ENCODE peak calls at places on chromosome 16, in eight cellular contexts. J is fibroblast of the aortic adventitia, M is neural crest cell, G is cardiac fibroblast, V is prostate gland, H is endothelial cell, A is nephron progenitor cell, W is HFFc6. N is an unnamed sample.

GRCh38 chr16:74601131-74601871 is 5.6 kb downstream of the GLG1 start:
- DNase-seq in J (no peak), M (no peak), G (no peak), V (no peak), H (no peak), A (no peak), W (no peak), N (no peak)

GRCh38 chr16:55842369-55843104 is 9.6 kb upstream of the CES1 start:
- DNase-seq in J (peak), M (peak), G (peak), V (peak), H (peak), A (peak), W (peak), N (peak)

GRCh38 chr16:48611329-48612137 is 1.6 kb upstream of the N4BP1 start:
- DNase-seq in J (no peak), M (no peak), G (no peak), V (no peak), H (peak), A (no peak), W (no peak), N (peak)

GRCh38 chr16:82675300-82675699 is 48.5 kb downstream of the CDH13 start:
- DNase-seq in J (no peak), M (no peak), G (no peak), V (no peak), H (no peak), A (no peak), W (peak), N (no peak)

GRCh38 chr16:59148312-59148711 is 414.2 kb upstream of the GOT2 start:
- DNase-seq in J (no peak), M (no peak), G (no peak), V (no peak), H (no peak), A (no peak), W (peak), N (no peak)

GRCh38 chr16:85635545-85636140 is 22.5 kb downstream of the GSE1 start:
- DNase-seq in J (no peak), M (no peak), G (no peak), V (no peak), H (no peak), A (no peak), W (no peak), N (peak)

GRCh38 chr16:56623637-56624036 is 1.9 kb upstream of the MT1E start:
- DNase-seq in J (no peak), M (no peak), G (no peak), V (no peak), H (no peak), A (no peak), W (no peak), N (no peak)

GRCh38 chr16:49345829-49346228 is 27.8 kb upstream of the C16orf78 start:
- DNase-seq in J (no peak), M (peak), G (no peak), V (no peak), H (peak), A (peak), W (no peak), N (peak)

GRCh38 chr16:80915079-80915450 is 91.6 kb downstream of the CMC2 start:
- DNase-seq in J (no peak), M (no peak), G (no peak), V (no peak), H (no peak), A (no peak), W (no peak), N (no peak)

GRCh38 chr16:63050391-63050790 is 1014.2 kb upstream of the CDH8 start:
- DNase-seq in J (no peak), M (no peak), G (no peak), V (no peak), H (no peak), A (no peak), W (no peak), N (no peak)

GRCh38 chr16:29943846-29944669 is 17.8 kb upstream of the TMEM219 start:
- DNase-seq in J (peak), M (no peak), G (peak), V (peak), H (no peak), A (peak), W (peak), N (peak)

GRCh38 chr16:30533748-30534367 is 800 bp downstream of the ZNF747 start:
- DNase-seq in J (no peak), M (no peak), G (no peak), V (no peak), H (no peak), A (no peak), W (no peak), N (no peak)

GRCh38 chr16:59696495-59696894 is 962.4 kb upstream of the GOT2 start:
- DNase-seq in J (no peak), M (no peak), G (no peak), V (no peak), H (no peak), A (no peak), W (no peak), N (no peak)

GRCh38 chr16:80113876-80114574 is 426.8 kb upstream of the DYNLRB2 start:
- DNase-seq in J (no peak), M (no peak), G (no peak), V (no peak), H (no peak), A (no peak), W (no peak), N (no peak)

GRCh38 chr16:84199861-84200260 is 8.9 kb downstream of the ADAD2 start:
- DNase-seq in J (no peak), M (no peak), G (no peak), V (peak), H (no peak), A (no peak), W (no peak), N (peak)

GRCh38 chr16:19375561-19376158 is 42.0 kb upstream of the TMC5 start:
- DNase-seq in J (peak), M (peak), G (peak), V (peak), H (peak), A (peak), W (peak), N (peak)

GRCh38 chr16:58510776-58511628 is 4.3 kb upstream of the SETD6 start:
- DNase-seq in J (no peak), M (no peak), G (no peak), V (no peak), H (no peak), A (no peak), W (no peak), N (no peak)

GRCh38 chr16:1990336-1991134 is 765 bp downstream of the SYNGR3 start:
- DNase-seq in J (no peak), M (no peak), G (no peak), V (no peak), H (no peak), A (peak), W (no peak), N (no peak)

GRCh38 chr16:85054948-85055502 is 27.4 kb downstream of the KIAA0513 start:
- DNase-seq in J (no peak), M (no peak), G (no peak), V (no peak), H (no peak), A (no peak), W (no peak), N (no peak)

GRCh38 chr16:8845699-8846298 is 23.0 kb downstream of the CARHSP1 start:
- DNase-seq in J (no peak), M (no peak), G (no peak), V (no peak), H (no peak), A (no peak), W (no peak), N (no peak)

GRCh38 chr16:19075511-19075910 is 8.1 kb downstream of the COQ7 start:
- DNase-seq in J (no peak), M (no peak), G (no peak), V (no peak), H (no peak), A (no peak), W (no peak), N (no peak)

GRCh38 chr16:89257757-89258465 is 40.4 kb downstream of the ZNF778 start:
- DNase-seq in J (no peak), M (no peak), G (no peak), V (no peak), H (no peak), A (no peak), W (no peak), N (no peak)

GRCh38 chr16:46822270-46822669 is 8.7 kb downstream of the C16orf87 start:
- DNase-seq in J (peak), M (no peak), G (peak), V (no peak), H (no peak), A (no peak), W (peak), N (no peak)

GRCh38 chr16:1626327-1626726 is 14.2 kb downstream of the CRAMP1 start:
- DNase-seq in J (no peak), M (no peak), G (no peak), V (no peak), H (no peak), A (no peak), W (no peak), N (no peak)

GRCh38 chr16:28168991-28169554 is 42.7 kb downstream of the XPO6 start:
- DNase-seq in J (no peak), M (no peak), G (no peak), V (no peak), H (no peak), A (no peak), W (no peak), N (no peak)

GRCh38 chr16:48720266-48720665 is 110.3 kb upstream of the N4BP1 start:
- DNase-seq in J (peak), M (peak), G (no peak), V (no peak), H (peak), A (peak), W (no peak), N (peak)

GRCh38 chr16:57039148-57039812 is 49.9 kb downstream of the NLRC5 start:
- DNase-seq in J (peak), M (no peak), G (peak), V (no peak), H (no peak), A (no peak), W (peak), N (no peak)

GRCh38 chr16:27374794-27375499 is 27.0 kb upstream of the IL21R start:
- DNase-seq in J (peak), M (peak), G (peak), V (peak), H (peak), A (peak), W (peak), N (peak)

GRCh38 chr16:73601911-73602310 is 554.0 kb upstream of the ZFHX3 start:
- DNase-seq in J (no peak), M (no peak), G (no peak), V (no peak), H (no peak), A (no peak), W (no peak), N (no peak)

GRCh38 chr16:20674684-20675487 is 22.6 kb downstream of the ACSM1 start:
- DNase-seq in J (no peak), M (no peak), G (peak), V (no peak), H (no peak), A (peak), W (no peak), N (no peak)

GRCh38 chr16:89046491-89046890 is 47.2 kb upstream of the ACSF3 start:
- DNase-seq in J (no peak), M (no peak), G (no peak), V (no peak), H (no peak), A (no peak), W (no peak), N (no peak)

GRCh38 chr16:27304102-27304501 is 9.7 kb upstream of the IL4R start:
- DNase-seq in J (no peak), M (no peak), G (no peak), V (no peak), H (no peak), A (no peak), W (no peak), N (no peak)

GRCh38 chr16:2154533-2155090 is 970 bp upstream of the TRAF7 start:
- DNase-seq in J (no peak), M (no peak), G (no peak), V (no peak), H (no peak), A (no peak), W (no peak), N (no peak)

GRCh38 chr16:68091604-68092261 is 6.6 kb downstream of the NFATC3 start:
- DNase-seq in J (peak), M (no peak), G (peak), V (peak), H (no peak), A (no peak), W (peak), N (peak)

GRCh38 chr16:49621240-49622083 is 234.4 kb downstream of the ZNF423 start:
- DNase-seq in J (no peak), M (no peak), G (no peak), V (no peak), H (no peak), A (peak), W (no peak), N (no peak)

DNA sequence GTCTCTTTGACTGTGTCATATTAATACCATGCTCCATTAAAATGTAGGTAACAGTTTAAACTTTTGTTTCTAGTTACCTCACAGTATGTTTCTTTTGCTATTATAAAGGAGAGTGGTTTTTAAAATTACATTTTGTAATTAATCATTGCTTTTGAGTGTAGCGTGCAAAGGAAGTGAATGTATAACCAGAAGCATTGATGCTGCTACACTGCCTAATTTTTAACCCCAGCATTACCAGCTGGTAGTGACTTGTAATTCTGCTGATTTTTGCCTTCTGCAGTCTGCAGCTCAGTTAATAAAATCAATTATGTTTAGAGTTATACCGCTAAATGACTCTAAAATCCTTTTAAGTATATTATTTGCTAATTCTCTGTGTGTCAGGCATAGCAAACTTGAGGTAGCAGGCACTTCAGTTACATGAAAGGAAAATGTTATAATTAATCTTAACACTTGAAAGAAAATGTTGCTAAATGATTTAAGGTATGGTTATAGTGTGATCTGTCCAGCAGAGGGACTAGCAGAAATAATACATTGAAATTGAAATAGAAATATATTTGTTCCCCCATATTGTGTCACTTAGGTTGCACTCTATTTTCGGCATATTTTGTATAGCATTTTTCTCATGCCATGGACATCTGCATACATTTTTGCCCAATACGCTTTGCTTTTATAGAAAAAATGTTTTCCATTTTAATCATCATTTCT is 388.5 kb downstream of the CNTNAP4 start:
- DNase-seq in J (no peak), M (no peak), G (no peak), V (no peak), H (no peak), A (no peak), W (no peak), N (no peak)
- TF ChIP-seq CTCF in J (peak), M (peak), G (no peak), V (no peak), H (no peak), A (no peak), W (peak), N (peak)

DNA sequence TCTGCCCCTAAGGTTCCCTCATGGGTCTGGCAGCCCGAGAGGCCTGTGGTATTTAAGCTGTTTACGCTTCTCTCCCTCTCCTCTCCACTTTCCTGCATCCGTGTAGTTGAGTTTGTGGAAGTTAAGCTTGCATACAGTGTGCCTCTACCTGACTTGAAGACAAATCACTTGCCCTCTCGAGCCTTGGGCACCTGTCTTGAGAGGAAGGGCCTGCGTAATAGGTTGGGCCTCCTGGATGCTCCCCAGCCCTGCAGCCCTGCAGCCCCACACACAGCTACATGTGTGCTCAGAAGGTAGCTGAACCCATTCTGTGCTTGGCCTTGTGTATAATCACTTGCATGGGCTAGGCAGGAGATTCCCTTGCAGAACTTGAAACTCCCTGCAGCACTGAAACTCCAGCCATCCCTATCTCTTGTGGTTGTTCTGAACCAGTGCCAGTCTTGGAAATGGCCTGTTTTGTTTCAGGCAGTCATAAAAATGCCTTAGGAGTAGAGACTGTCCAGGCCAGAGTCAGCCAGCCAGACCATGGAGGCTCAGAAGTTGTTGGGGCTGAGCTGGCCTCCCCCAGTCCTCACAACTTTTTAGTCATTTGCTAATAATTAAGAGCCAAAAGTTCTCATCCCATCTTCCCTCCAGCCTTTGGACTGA is 134.6 kb downstream of the CLEC16A start:
- DNase-seq in J (peak), M (no peak), G (peak), V (peak), H (no peak), A (no peak), W (peak), N (peak)
- TF ChIP-seq CTCF in J (no peak), M (no peak), G (no peak), V (no peak), H (no peak), A (no peak), W (no peak), N (no peak)

DNA sequence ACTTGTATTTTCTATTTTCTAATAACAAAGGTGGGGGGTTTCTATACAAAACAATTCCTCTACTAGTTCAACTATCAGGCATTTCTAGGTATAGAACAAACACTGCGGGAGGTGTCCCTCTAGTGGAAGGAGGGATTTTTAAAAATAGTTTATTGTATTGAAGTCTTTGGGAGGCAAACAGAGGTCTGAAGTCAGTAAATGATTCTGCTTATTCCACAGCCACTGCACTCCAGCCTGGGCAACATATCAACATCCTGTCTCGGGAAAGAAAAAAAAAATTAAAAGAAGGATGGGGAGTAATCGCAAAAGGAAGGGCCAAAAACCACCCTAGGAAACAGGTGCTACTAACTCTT is 648 bp upstream of the ERCC4 start:
- DNase-seq in J (peak), M (no peak), G (peak), V (peak), H (no peak), A (no peak), W (peak), N (peak)
- TF ChIP-seq CTCF in J (peak), M (no peak), G (peak), V (no peak), H (no peak), A (no peak), W (no peak), N (no peak)

GRCh38 chr16:23371368-23371767 is 69.3 kb downstream of the SCNN1B start:
- DNase-seq in J (no peak), M (no peak), G (no peak), V (no peak), H (no peak), A (no peak), W (no peak), N (no peak)
- TF ChIP-seq CTCF in J (no peak), M (no peak), G (no peak), V (no peak), H (no peak), A (no peak), W (no peak), N (no peak)

DNA sequence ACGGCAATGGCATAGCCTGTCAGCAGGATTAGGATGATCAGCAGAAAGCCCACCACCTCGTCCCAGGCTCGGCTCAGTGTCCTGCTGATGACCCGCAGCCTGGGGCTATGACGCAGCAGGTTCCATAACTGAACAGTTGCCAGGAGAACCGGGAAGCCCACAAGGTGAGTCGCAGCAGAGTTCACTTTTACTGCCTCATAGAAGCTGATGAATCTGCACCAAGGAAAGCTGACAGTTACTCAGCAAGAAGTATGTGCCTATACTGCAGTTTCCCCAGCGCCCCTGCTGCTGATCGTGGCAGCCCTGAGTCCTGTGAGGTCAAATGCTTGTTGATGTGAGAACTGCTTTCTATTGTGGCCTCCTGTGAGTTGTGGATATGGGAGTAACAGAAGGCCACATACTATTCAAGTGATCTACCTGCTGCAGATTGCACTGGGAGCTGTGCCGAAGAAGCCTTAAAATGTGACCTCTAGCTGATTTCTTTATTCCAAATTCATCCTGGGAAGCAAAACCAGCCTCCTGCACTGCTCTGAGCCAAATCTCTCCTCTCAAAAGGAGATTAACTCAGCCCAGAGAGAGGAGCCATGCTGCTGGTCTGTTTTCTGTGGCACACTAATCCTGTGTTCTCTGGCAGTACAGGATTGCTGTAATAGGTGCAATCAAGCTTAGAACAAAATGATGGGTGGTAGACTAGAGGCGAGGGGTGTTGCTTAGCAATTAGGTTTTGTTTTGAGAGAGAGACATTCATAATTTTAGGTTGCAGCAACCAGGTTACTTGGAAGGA is 38.8 kb downstream of the IST1 start:
- DNase-seq in J (peak), M (no peak), G (no peak), V (no peak), H (no peak), A (no peak), W (peak), N (peak)
- TF ChIP-seq CTCF in J (no peak), M (no peak), G (no peak), V (no peak), H (no peak), A (no peak), W (no peak), N (no peak)

DNA sequence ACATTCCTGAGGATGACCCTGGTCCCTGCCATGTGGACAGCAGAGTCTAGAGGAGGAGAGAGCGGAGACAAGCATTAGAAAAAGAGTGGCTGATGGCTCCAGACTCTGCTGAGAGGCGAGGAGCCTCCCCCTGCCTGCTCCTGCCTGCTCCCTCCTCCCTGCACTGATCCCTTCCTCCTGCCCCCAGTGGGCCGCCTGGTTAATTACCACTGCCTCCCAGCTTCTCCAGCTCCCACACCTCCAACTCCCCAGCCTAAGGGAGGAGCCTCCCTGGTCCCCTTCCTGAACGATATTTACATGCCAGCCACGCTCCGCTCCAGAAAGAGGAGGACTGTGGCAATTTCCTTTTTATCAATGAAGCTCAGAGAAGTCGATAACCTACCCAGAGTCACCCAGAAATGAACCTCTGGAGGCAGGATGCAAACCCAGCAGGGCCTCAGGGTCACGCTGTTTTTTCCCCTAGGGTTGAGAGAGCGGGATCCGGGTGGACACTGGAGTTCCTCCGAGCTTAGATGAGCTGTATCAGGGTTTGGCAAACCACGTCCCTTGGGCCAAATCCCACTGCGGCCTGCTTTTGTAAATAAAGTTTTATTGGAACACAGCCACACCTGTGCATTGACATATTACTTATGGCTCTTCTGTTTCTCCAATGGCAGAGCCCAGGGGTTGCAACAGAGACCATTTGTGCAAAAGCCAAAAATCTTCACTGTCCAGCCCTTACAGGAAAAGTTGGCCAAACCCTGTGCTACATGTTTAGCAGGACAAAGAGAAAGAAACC is 27.1 kb upstream of the JPH3 start:
- DNase-seq in J (no peak), M (no peak), G (peak), V (no peak), H (peak), A (peak), W (no peak), N (no peak)
- TF ChIP-seq CTCF in J (no peak), M (no peak), G (no peak), V (no peak), H (no peak), A (peak), W (peak), N (no peak)